ENCODE peak calls at places on chromosomes 6 and 20, in eight cellular contexts. F is upper lobe of left lung, S is upper lobe of right lung, M is cardiac muscle cell, A is uterus, B is astrocyte, Y is hepatocyte, Z is esophagus squamous epithelium. C is an unnamed sample.

GRCh38 chr6:38016824-38017223 is 197.3 kb downstream of the ZFAND3 start:
- DNase-seq in F (no peak), A (no peak), Z (no peak), B (no peak), M (no peak), S (no peak), Y (no peak), C (no peak)

GRCh38 chr6:40194771-40195170 is 260.5 kb upstream of the MOCS1 start:
- DNase-seq in B (no peak), S (no peak), Y (no peak), A (no peak), M (no peak), Z (no peak), F (no peak), C (no peak)

GRCh38 chr6:154928325-154928922 is 66.7 kb upstream of the TIAM2 start:
- DNase-seq in A (peak; percentile 24), B (no peak), S (no peak), M (peak; percentile 81), F (no peak), Y (peak; percentile 91), Z (no peak), C (peak; percentile 29)

GRCh38 chr20:19396466-19397081 is 184.1 kb downstream of the SLC24A3 start:
- DNase-seq in B (no peak), M (no peak), Y (no peak), A (no peak), F (no peak), S (no peak), Z (no peak), C (no peak)

GRCh38 chr20:64113444-64113775 is 6.0 kb upstream of the NPBWR2 start:
- DNase-seq in Z (no peak), F (no peak), B (no peak), S (no peak), A (no peak), M (no peak), Y (no peak), C (no peak)

GRCh38 chr6:144150673-144151009 is 324 bp downstream of the STX11 start:
- DNase-seq in Y (peak; percentile 29), M (peak; percentile 58), B (no peak), A (no peak), S (peak; percentile 77), Z (no peak), F (no peak), C (peak; percentile 40)

GRCh38 chr6:112268628-112269027 is 14.3 kb upstream of the LAMA4 start:
- DNase-seq in M (no peak), A (no peak), S (no peak), Z (no peak), F (no peak), Y (no peak), B (no peak), C (no peak)

GRCh38 chr6:132011582-132011981 is 60.4 kb upstream of the CCN2 start:
- DNase-seq in S (no peak), Z (no peak), F (no peak), A (no peak), B (peak; percentile 17), M (no peak), Y (no peak), C (no peak)

GRCh38 chr20:41531876-41532275 is 86.3 kb downstream of the CHD6 start:
- DNase-seq in A (no peak), F (no peak), S (no peak), M (no peak), B (peak; percentile 13), Z (no peak), Y (no peak), C (no peak)

GRCh38 chr6:75363304-75363703 is 78.7 kb upstream of the TMEM30A start:
- DNase-seq in Y (no peak), Z (no peak), F (no peak), A (no peak), B (no peak), S (no peak), M (no peak), C (no peak)

GRCh38 chr6:134822920-134823430 is 126.9 kb downstream of the ALDH8A1 start:
- DNase-seq in S (peak; percentile 65), Z (no peak), Y (peak; percentile 89), A (peak; percentile 22), M (peak; percentile 89), F (no peak), B (peak; percentile 66), C (no peak)

GRCh38 chr20:43022081-43022480 is 167.6 kb downstream of the PTPRT start:
- DNase-seq in Y (no peak), A (no peak), B (no peak), Z (no peak), S (no peak), F (no peak), M (no peak), C (no peak)

GRCh38 chr6:139582956-139583355 is 208.5 kb upstream of the CITED2 start:
- DNase-seq in F (no peak), S (no peak), Z (no peak), B (peak; percentile 43), Y (no peak), A (no peak), M (no peak), C (no peak)

GRCh38 chr20:48970681-48971370 is 49.3 kb downstream of the ARFGEF2 start:
- DNase-seq in S (no peak), Z (no peak), B (no peak), Y (no peak), A (peak; percentile 42), F (no peak), M (no peak), C (no peak)

GRCh38 chr20:48972816-48973215 is 51.3 kb downstream of the ARFGEF2 start:
- DNase-seq in Y (no peak), Z (no peak), S (no peak), F (no peak), B (no peak), M (no peak), A (no peak), C (no peak)

GRCh38 chr20:48975955-48976354 is 54.4 kb downstream of the ARFGEF2 start:
- DNase-seq in A (no peak), S (no peak), Y (no peak), F (no peak), M (no peak), B (no peak), Z (no peak), C (no peak)

GRCh38 chr20:48971956-48972355 is 50.4 kb downstream of the ARFGEF2 start:
- DNase-seq in M (no peak), F (peak; percentile 52), Z (no peak), S (no peak), Y (no peak), B (no peak), A (no peak), C (no peak)
- H3K27ac ChIP-seq in M (no peak overlapping the region), F (no peak overlapping the region), Z (no peak overlapping the region), S (no peak overlapping the region), Y (no peak overlapping the region), B (no peak overlapping the region), A (no peak overlapping the region), C (no peak overlapping the region)

DNA sequence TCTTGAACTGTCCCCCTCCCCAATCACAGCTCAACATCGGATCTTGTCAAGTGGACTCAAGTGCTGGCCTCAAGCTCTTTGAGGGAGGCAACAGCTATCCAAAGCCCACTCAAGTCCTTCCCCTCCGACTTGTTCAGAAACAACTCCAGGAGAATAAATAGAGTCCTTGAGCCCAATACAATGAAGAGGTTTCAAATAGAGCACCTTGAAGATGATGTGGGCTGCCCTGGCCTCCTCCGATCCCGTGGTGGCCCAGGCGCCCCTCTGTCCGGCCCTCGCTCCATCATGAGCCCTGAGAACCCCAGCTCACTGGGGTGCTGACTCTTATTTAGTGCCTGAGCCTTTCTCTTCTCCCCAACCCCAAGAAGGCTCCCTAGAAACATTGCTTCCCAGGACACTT is 164.3 kb upstream of the PMEPA1 start:
- DNase-seq in Y (no peak), M (no peak), Z (no peak), F (no peak), B (no peak), A (no peak), S (no peak), C (no peak)
- H3K27me3 ChIP-seq in Y (peaks cover 7% of the 10 kb centered on the region), M (peaks cover 4% of the 10 kb centered on the region), Z (peaks cover 27% of the 10 kb centered on the region), F (no peaks in the 10 kb centered on the region), B (peaks cover 19% of the 10 kb centered on the region), A (no peaks in the 10 kb centered on the region), S (no peaks in the 10 kb centered on the region), C (no peaks in the 10 kb centered on the region)

GRCh38 chr6:130851026-130851425 is 23.8 kb downstream of the SMLR1 start:
- DNase-seq in S (no peak), Y (no peak), F (no peak), A (no peak), Z (no peak), M (no peak), B (no peak), C (no peak)

GRCh38 chr6:130852844-130853554 is 25.8 kb downstream of the SMLR1 start:
- DNase-seq in M (no peak), F (no peak), Y (no peak), S (no peak), B (peak; percentile 18), A (no peak), Z (no peak), C (no peak)

GRCh38 chr6:130858054-130858453 is 30.8 kb downstream of the SMLR1 start:
- DNase-seq in B (no peak), Z (no peak), M (no peak), F (no peak), S (no peak), Y (no peak), A (no peak), C (no peak)

GRCh38 chr6:130849501-130850039 is 22.4 kb downstream of the SMLR1 start:
- DNase-seq in B (no peak), S (no peak), A (no peak), M (no peak), Y (no peak), F (no peak), Z (no peak), C (no peak)

GRCh38 chr6:130853555-130854183 is 26.5 kb downstream of the SMLR1 start:
- DNase-seq in F (no peak), M (peak; percentile 57), A (no peak), S (no peak), B (peak; percentile 61), Z (no peak), Y (peak; percentile 28), C (no peak)
- TF ChIP-seq CTCF in F (no peak), M (no peak), A (no peak), S (no peak), B (no peak), Z (no peak), Y (no peak), C (no peak)

DNA sequence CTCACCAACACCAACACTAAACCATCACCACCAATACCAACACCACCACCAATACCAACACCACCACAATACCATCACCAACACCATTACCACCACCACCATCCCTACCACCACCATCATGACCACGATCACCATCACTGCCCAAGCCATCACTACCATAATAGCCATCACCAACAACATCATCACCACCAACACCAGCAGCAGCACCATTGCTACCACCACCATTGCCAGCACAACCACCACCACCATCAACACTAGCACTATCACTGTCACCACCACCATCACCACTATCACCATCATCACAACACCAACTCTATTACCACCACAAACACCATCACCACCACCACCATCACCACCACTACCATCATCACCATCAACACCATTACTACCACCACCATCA is 53.0 kb downstream of the TMEM242 start:
- DNase-seq in M (no peak), F (no peak), S (no peak), Z (no peak), B (no peak), A (no peak), Y (no peak), C (no peak)
- H3K27ac ChIP-seq in M (no peak overlapping the region), F (no peak overlapping the region), S (no peak overlapping the region), Z (no peak overlapping the region), B (no peak overlapping the region), A (no peak overlapping the region), Y (no peak overlapping the region), C (no peak overlapping the region)

C was measured in CD4-positive, alpha-beta T cell.